ENCODE peak calls at places on chromosome 15, in four cellular contexts. A is PC-9, H is HCT116, Z is colonic mucosa. Q is an unnamed sample.

GRCh38 chr15:45759910-45760309 is 125.1 kb downstream of the SQOR start:
- DNase-seq in A (no peak), H (no peak), Z (no peak), Q (no peak)

GRCh38 chr15:41799488-41799805 is 25.2 kb downstream of the MAPKBP1 start:
- DNase-seq in A (no peak), H (no peak), Z (no peak), Q (no peak)

GRCh38 chr15:52523192-52523591 is 5.5 kb downstream of the MYO5A start:
- DNase-seq in A (no peak), H (no peak), Z (no peak), Q (peak)

GRCh38 chr15:29596266-29596665 is 226.0 kb downstream of the TJP1 start:
- DNase-seq in A (no peak), H (peak), Z (no peak), Q (no peak)

GRCh38 chr15:34644061-34644460 is 60.6 kb upstream of the GOLGA8B start:
- DNase-seq in A (no peak), H (no peak), Z (no peak), Q (peak)

GRCh38 chr15:93382196-93382820 is 293.3 kb upstream of the RGMA start:
- DNase-seq in A (no peak), H (no peak), Z (no peak), Q (no peak)

GRCh38 chr15:66653852-66654251 is 48.2 kb upstream of the SMAD6 start:
- DNase-seq in A (no peak), H (no peak), Z (no peak), Q (no peak)

GRCh38 chr15:57395292-57395691 is 19.0 kb downstream of the CGNL1 start:
- DNase-seq in A (no peak), H (no peak), Z (no peak), Q (peak)

GRCh38 chr15:68582864-68583263 is 4.1 kb downstream of the CORO2B start:
- DNase-seq in A (no peak), H (no peak), Z (no peak), Q (no peak)

GRCh38 chr15:33330931-33331330 is 20.2 kb downstream of the RYR3 start:
- DNase-seq in A (no peak), H (no peak), Z (no peak), Q (no peak)

GRCh38 chr15:46555547-46555946 is 920.7 kb downstream of the SQOR start:
- DNase-seq in A (no peak), H (no peak), Z (no peak), Q (no peak)

GRCh38 chr15:37134699-37135131 is 34.4 kb upstream of the MEIS2 start:
- DNase-seq in A (no peak), H (peak), Z (no peak), Q (no peak)

GRCh38 chr15:100914876-100915275 is 4.3 kb upstream of the LRRK1 start:
- DNase-seq in A (no peak), H (no peak), Z (no peak), Q (no peak)
- H3K4me3 ChIP-seq in A (no peak), H (no peak), Z (no peak), Q (no peak)

GRCh38 chr15:62119926-62120273 is 45.2 kb downstream of the C2CD4B start:
- DNase-seq in A (no peak), H (no peak), Z (no peak), Q (no peak)

GRCh38 chr15:62121273-62122015 is 43.6 kb downstream of the C2CD4B start:
- DNase-seq in A (no peak), H (no peak), Z (no peak), Q (no peak)

GRCh38 chr15:62118446-62118964 is 46.6 kb downstream of the C2CD4B start:
- DNase-seq in A (no peak), H (no peak), Z (no peak), Q (no peak)

GRCh38 chr15:62120776-62121175 is 44.3 kb downstream of the C2CD4B start:
- DNase-seq in A (no peak), H (no peak), Z (no peak), Q (no peak)

GRCh38 chr15:62119224-62119925 is 45.7 kb downstream of the C2CD4B start:
- DNase-seq in A (peak), H (peak), Z (no peak), Q (peak)
- H3K4me3 ChIP-seq in A (peak), H (no peak), Z (no peak), Q (peak)

DNA sequence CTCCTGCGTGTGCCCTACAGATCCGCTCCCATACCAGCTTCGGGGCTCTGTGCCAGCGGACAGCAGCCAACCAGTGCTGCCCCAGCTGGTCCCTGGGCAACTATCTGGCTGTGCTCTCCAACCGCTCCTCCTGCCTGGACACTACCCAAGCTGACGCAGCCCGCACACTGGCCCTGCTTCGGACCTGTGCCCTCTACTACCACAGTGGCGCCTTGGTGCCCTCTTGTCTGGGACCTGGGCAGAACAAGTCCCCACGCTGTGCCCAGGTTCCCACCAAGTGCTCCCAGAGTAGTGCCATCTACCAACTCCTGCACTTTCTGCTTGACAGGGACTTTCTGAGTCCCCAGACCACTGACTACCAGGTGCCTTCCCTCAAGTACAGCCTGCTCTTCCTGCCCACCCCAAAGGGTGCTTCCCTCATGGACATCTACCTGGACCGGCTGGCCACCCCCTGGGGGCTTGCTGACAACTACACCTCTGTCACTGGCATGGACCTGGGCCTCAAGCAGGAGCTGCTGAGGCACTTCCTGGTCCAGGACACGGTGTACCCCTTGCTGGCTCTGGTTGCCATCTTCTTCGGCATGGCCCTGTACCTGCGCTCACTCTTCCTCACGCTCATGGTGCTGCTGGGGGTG is 9.1 kb downstream of the DISP2 start:
- DNase-seq in A (no peak), H (no peak), Z (no peak), Q (no peak)
- H3K4me3 ChIP-seq in A (no peak), H (peak), Z (no peak), Q (no peak)

DNA sequence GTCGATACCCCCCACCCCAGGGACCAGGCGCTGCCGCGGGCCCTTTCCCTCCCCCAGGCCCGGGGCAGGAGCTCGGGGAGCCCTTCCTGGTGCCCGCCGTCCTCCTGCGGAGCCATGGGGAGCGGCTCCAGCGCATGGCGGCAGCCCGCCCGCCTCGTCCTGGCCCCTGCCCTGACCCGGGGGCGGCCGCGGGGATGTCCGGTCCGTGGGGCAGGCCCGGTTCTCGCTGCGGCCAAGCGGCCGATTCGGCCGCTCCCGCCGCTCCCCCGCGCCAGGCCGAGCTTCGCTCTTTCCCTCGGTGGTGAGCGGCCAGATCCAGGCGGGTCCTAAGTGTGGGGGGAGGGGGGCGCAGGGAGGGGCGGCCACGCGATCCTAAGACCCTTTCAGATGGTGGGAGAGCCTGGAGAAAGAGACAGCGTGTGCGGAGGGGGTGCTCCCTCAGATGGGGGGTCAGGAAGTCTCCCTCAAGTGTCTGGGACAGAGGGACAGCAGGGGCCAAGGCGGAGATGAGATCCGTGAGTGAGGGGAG is 1.3 kb downstream of the NEIL1 start:
- DNase-seq in A (no peak), H (no peak), Z (no peak), Q (no peak)
- H3K4me3 ChIP-seq in A (peak), H (peak), Z (peak), Q (peak)

GRCh38 chr15:74783808-74784175 is 1.9 kb downstream of the CSK start:
- DNase-seq in A (no peak), H (no peak), Z (no peak), Q (no peak)
- H3K4me3 ChIP-seq in A (peak), H (peak), Z (peak), Q (peak)